ENCODE peak calls at places on chromosomes 12 and 14, in ten cellular contexts. One of them, this sample, is unnamed.

GRCh38 chr14:29421156-29421728 is 506.4 kb downstream of the PRKD1 start:
- DNase-seq in HFFc6: no peak
- DNase-seq in AG10803: no peak
- DNase-seq in astrocyte: no peak
- DNase-seq in GM23338: peak
- DNase-seq in neural crest cell: no peak
- DNase-seq in esophagus squamous epithelium: no peak
- DNase-seq in upper lobe of right lung: no peak
- DNase-seq in fibroblast of lung: no peak
- DNase-seq in Peyer's patch: no peak
- DNase-seq in this sample: no peak

GRCh38 chr14:75277000-75277795 is 1.4 kb upstream of the FOS start:
- DNase-seq in AG10803: peak
- DNase-seq in GM23338: peak
- DNase-seq in Peyer's patch: peak
- DNase-seq in esophagus squamous epithelium: no peak
- DNase-seq in HFFc6: peak
- DNase-seq in neural crest cell: peak
- DNase-seq in upper lobe of right lung: peak
- DNase-seq in fibroblast of lung: peak
- DNase-seq in astrocyte: peak
- DNase-seq in this sample: peak

GRCh38 chr12:6363330-6364036 is 11.9 kb downstream of the SCNN1A start:
- DNase-seq in AG10803: peak
- DNase-seq in Peyer's patch: peak
- DNase-seq in neural crest cell: no peak
- DNase-seq in HFFc6: no peak
- DNase-seq in GM23338: peak
- DNase-seq in esophagus squamous epithelium: no peak
- DNase-seq in fibroblast of lung: peak
- DNase-seq in upper lobe of right lung: peak
- DNase-seq in astrocyte: no peak
- DNase-seq in this sample: no peak

GRCh38 chr12:99680276-99680675 is 32.7 kb downstream of the GARIN6 start:
- DNase-seq in Peyer's patch: no peak
- DNase-seq in neural crest cell: no peak
- DNase-seq in fibroblast of lung: no peak
- DNase-seq in GM23338: no peak
- DNase-seq in upper lobe of right lung: no peak
- DNase-seq in AG10803: no peak
- DNase-seq in HFFc6: no peak
- DNase-seq in astrocyte: no peak
- DNase-seq in esophagus squamous epithelium: no peak
- DNase-seq in this sample: no peak

GRCh38 chr12:79782197-79782890 is 91.6 kb upstream of the PAWR start:
- DNase-seq in upper lobe of right lung: no peak
- DNase-seq in fibroblast of lung: peak
- DNase-seq in AG10803: peak
- DNase-seq in Peyer's patch: no peak
- DNase-seq in astrocyte: peak
- DNase-seq in HFFc6: peak
- DNase-seq in esophagus squamous epithelium: no peak
- DNase-seq in GM23338: no peak
- DNase-seq in neural crest cell: no peak
- DNase-seq in this sample: no peak

GRCh38 chr12:121536929-121537813 is 43.7 kb downstream of the KDM2B start:
- DNase-seq in astrocyte: peak
- DNase-seq in neural crest cell: peak
- DNase-seq in fibroblast of lung: peak
- DNase-seq in AG10803: peak
- DNase-seq in Peyer's patch: peak
- DNase-seq in esophagus squamous epithelium: peak
- DNase-seq in HFFc6: peak
- DNase-seq in upper lobe of right lung: peak
- DNase-seq in GM23338: peak
- DNase-seq in this sample: peak

GRCh38 chr14:101604228-101604934 is 43.1 kb downstream of the DIO3 start:
- DNase-seq in neural crest cell: no peak
- DNase-seq in esophagus squamous epithelium: no peak
- DNase-seq in GM23338: no peak
- DNase-seq in fibroblast of lung: no peak
- DNase-seq in AG10803: no peak
- DNase-seq in astrocyte: no peak
- DNase-seq in HFFc6: no peak
- DNase-seq in upper lobe of right lung: no peak
- DNase-seq in Peyer's patch: no peak
- DNase-seq in this sample: no peak

GRCh38 chr14:102508774-102509743 is 517 bp downstream of the ANKRD9 start:
- DNase-seq in Peyer's patch: peak
- DNase-seq in GM23338: peak
- DNase-seq in neural crest cell: no peak
- DNase-seq in esophagus squamous epithelium: no peak
- DNase-seq in fibroblast of lung: peak
- DNase-seq in upper lobe of right lung: peak
- DNase-seq in HFFc6: no peak
- DNase-seq in astrocyte: no peak
- DNase-seq in AG10803: peak
- DNase-seq in this sample: no peak

GRCh38 chr12:97276621-97277020 is 186.0 kb upstream of the RMST start:
- DNase-seq in AG10803: no peak
- DNase-seq in HFFc6: no peak
- DNase-seq in upper lobe of right lung: no peak
- DNase-seq in neural crest cell: no peak
- DNase-seq in esophagus squamous epithelium: no peak
- DNase-seq in GM23338: no peak
- DNase-seq in astrocyte: no peak
- DNase-seq in fibroblast of lung: no peak
- DNase-seq in Peyer's patch: no peak
- DNase-seq in this sample: no peak

GRCh38 chr14:63203618-63204406 is 431 bp upstream of the RHOJ start:
- DNase-seq in GM23338: peak
- DNase-seq in upper lobe of right lung: peak
- DNase-seq in neural crest cell: peak
- DNase-seq in AG10803: peak
- DNase-seq in astrocyte: peak
- DNase-seq in Peyer's patch: peak
- DNase-seq in HFFc6: peak
- DNase-seq in esophagus squamous epithelium: peak
- DNase-seq in fibroblast of lung: peak
- DNase-seq in this sample: peak

GRCh38 chr14:83707056-83707455 is 1822.9 kb upstream of the FLRT2 start:
- DNase-seq in fibroblast of lung: no peak
- DNase-seq in GM23338: no peak
- DNase-seq in upper lobe of right lung: no peak
- DNase-seq in astrocyte: no peak
- DNase-seq in esophagus squamous epithelium: no peak
- DNase-seq in AG10803: no peak
- DNase-seq in neural crest cell: no peak
- DNase-seq in HFFc6: no peak
- DNase-seq in Peyer's patch: no peak
- DNase-seq in this sample: no peak

GRCh38 chr12:71731439-71732356 is 23.0 kb upstream of the RAB21 start:
- DNase-seq in upper lobe of right lung: no peak
- DNase-seq in AG10803: peak
- DNase-seq in Peyer's patch: no peak
- DNase-seq in HFFc6: peak
- DNase-seq in GM23338: peak
- DNase-seq in esophagus squamous epithelium: no peak
- DNase-seq in fibroblast of lung: peak
- DNase-seq in astrocyte: peak
- DNase-seq in neural crest cell: no peak
- DNase-seq in this sample: no peak

GRCh38 chr14:69716483-69717187 is 50.3 kb upstream of the SRSF5 start:
- DNase-seq in Peyer's patch: no peak
- DNase-seq in fibroblast of lung: peak
- DNase-seq in upper lobe of right lung: no peak
- DNase-seq in GM23338: no peak
- DNase-seq in HFFc6: peak
- DNase-seq in astrocyte: peak
- DNase-seq in esophagus squamous epithelium: no peak
- DNase-seq in neural crest cell: no peak
- DNase-seq in AG10803: peak
- DNase-seq in this sample: peak

GRCh38 chr14:77158175-77158908 is 16.8 kb upstream of the ZDHHC22 start:
- DNase-seq in AG10803: peak
- DNase-seq in upper lobe of right lung: no peak
- DNase-seq in astrocyte: peak
- DNase-seq in neural crest cell: peak
- DNase-seq in fibroblast of lung: peak
- DNase-seq in Peyer's patch: no peak
- DNase-seq in GM23338: peak
- DNase-seq in esophagus squamous epithelium: no peak
- DNase-seq in HFFc6: peak
- DNase-seq in this sample: peak

GRCh38 chr12:2959194-2959507 is at the start of gene TEAD4:
- DNase-seq in astrocyte: peak
- DNase-seq in neural crest cell: peak
- DNase-seq in fibroblast of lung: peak
- DNase-seq in esophagus squamous epithelium: no peak
- DNase-seq in AG10803: peak
- DNase-seq in HFFc6: peak
- DNase-seq in upper lobe of right lung: peak
- DNase-seq in Peyer's patch: no peak
- DNase-seq in GM23338: peak
- DNase-seq in this sample: peak

DNA sequence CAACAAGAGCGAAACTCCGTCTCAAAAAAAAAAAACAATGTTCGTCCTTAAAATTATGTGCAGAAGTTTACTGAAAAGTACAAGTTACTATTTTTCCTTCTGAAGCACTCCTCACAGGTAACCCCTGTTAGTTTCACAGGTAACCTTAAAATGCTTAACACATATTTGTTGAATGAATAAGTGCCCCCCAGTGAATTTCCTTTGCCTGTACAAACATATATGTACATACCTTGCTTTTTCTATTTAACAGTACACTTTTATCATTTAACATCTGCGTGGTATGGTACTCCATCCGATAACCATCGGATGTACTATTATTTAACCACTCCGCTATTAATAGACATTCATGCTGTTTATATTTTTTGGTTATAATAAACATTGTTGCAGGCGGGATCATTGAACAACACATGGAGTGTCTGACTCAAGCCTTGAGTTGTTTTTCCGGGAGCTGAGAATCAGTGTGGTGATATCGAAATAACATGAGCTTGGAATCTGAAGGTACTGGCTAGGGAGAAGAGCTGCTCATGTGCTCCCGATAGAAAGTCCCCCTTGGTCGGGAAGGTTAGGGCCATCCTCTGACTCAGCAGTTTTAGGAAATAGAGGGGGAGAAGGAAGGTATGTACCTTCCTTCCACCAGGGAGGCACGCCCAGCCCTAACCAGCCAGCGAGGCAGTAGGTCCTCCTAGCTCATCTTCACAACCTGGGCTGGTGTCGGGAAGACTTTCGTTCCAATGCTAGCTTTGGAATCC is 1.6 kb upstream of the RAB35 start:
- DNase-seq in astrocyte: no peak
- DNase-seq in esophagus squamous epithelium: no peak
- DNase-seq in GM23338: peak
- DNase-seq in fibroblast of lung: peak
- DNase-seq in Peyer's patch: no peak
- DNase-seq in AG10803: peak
- DNase-seq in HFFc6: peak
- DNase-seq in upper lobe of right lung: no peak
- DNase-seq in neural crest cell: no peak
- DNase-seq in this sample: no peak
- TF ChIP-seq CTCF in astrocyte: no peak
- TF ChIP-seq CTCF in esophagus squamous epithelium: no peak
- TF ChIP-seq CTCF in GM23338: no peak
- TF ChIP-seq CTCF in fibroblast of lung: no peak
- TF ChIP-seq CTCF in Peyer's patch: no peak
- TF ChIP-seq CTCF in AG10803: no peak
- TF ChIP-seq CTCF in HFFc6: no peak
- TF ChIP-seq CTCF in upper lobe of right lung: no peak
- TF ChIP-seq CTCF in neural crest cell: no peak
- TF ChIP-seq CTCF in this sample: no peak

DNA sequence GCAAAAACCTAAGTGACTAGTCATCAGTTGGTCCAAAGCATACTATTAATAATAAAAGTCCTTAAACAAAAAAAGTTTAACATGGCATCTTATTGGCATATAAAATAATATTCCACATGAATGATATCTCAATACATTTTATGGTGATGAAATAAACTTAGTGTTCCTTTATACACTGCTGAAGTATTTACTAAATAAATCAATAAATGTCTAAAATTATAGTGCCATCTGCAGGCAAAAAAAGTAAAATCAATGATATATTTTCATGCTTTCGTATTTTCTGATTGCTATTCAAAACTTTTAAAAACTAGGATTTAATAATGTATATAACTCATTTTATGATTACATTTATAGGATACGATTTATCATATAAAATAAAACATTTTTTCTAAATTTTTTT is 30.5 kb downstream of the PUS7L start:
- DNase-seq in GM23338: no peak
- DNase-seq in Peyer's patch: no peak
- DNase-seq in HFFc6: no peak
- DNase-seq in AG10803: peak
- DNase-seq in esophagus squamous epithelium: no peak
- DNase-seq in astrocyte: no peak
- DNase-seq in upper lobe of right lung: no peak
- DNase-seq in neural crest cell: no peak
- DNase-seq in fibroblast of lung: peak
- DNase-seq in this sample: no peak
- TF ChIP-seq CTCF in GM23338: no peak
- TF ChIP-seq CTCF in Peyer's patch: no peak
- TF ChIP-seq CTCF in HFFc6: peak
- TF ChIP-seq CTCF in AG10803: peak
- TF ChIP-seq CTCF in esophagus squamous epithelium: peak
- TF ChIP-seq CTCF in astrocyte: peak
- TF ChIP-seq CTCF in upper lobe of right lung: peak
- TF ChIP-seq CTCF in neural crest cell: peak
- TF ChIP-seq CTCF in fibroblast of lung: peak
- TF ChIP-seq CTCF in this sample: peak

DNA sequence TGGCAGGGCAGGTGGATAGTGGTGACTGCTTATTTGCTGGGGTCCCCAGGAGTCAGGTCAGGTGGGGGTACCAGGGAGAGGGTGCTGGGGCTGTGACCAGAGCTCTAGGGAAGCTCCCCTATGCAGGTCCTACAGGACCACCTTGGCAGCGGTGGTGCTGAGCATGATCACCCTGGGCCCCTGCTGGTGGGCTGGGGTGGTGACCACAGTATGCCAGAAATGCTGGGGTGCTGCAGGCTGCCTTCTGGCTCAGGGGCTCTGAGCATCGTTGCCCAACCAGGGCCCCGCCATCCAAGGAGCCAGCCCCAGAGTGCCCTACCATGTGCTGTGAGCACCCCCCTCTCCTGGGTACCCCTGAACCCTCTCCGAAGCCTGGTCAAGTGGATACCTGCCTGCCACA is 17.5 kb upstream of the NUDT14 start:
- DNase-seq in HFFc6: no peak
- DNase-seq in neural crest cell: no peak
- DNase-seq in esophagus squamous epithelium: no peak
- DNase-seq in GM23338: no peak
- DNase-seq in upper lobe of right lung: no peak
- DNase-seq in fibroblast of lung: no peak
- DNase-seq in Peyer's patch: no peak
- DNase-seq in astrocyte: no peak
- DNase-seq in AG10803: no peak
- DNase-seq in this sample: no peak
- TF ChIP-seq CTCF in HFFc6: peak
- TF ChIP-seq CTCF in neural crest cell: peak
- TF ChIP-seq CTCF in esophagus squamous epithelium: no peak
- TF ChIP-seq CTCF in GM23338: no peak
- TF ChIP-seq CTCF in upper lobe of right lung: no peak
- TF ChIP-seq CTCF in fibroblast of lung: no peak
- TF ChIP-seq CTCF in Peyer's patch: no peak
- TF ChIP-seq CTCF in astrocyte: peak
- TF ChIP-seq CTCF in AG10803: no peak
- TF ChIP-seq CTCF in this sample: no peak

GRCh38 chr14:34227834-34228662 is 234.0 kb downstream of the SPTSSA start:
- DNase-seq in AG10803: peak
- DNase-seq in esophagus squamous epithelium: no peak
- DNase-seq in Peyer's patch: no peak
- DNase-seq in astrocyte: peak
- DNase-seq in upper lobe of right lung: peak
- DNase-seq in GM23338: peak
- DNase-seq in fibroblast of lung: peak
- DNase-seq in neural crest cell: peak
- DNase-seq in HFFc6: peak
- DNase-seq in this sample: peak
- TF ChIP-seq CTCF in AG10803: peak
- TF ChIP-seq CTCF in esophagus squamous epithelium: peak
- TF ChIP-seq CTCF in Peyer's patch: peak
- TF ChIP-seq CTCF in astrocyte: peak
- TF ChIP-seq CTCF in upper lobe of right lung: peak
- TF ChIP-seq CTCF in GM23338: peak
- TF ChIP-seq CTCF in fibroblast of lung: peak
- TF ChIP-seq CTCF in neural crest cell: peak
- TF ChIP-seq CTCF in HFFc6: peak
- TF ChIP-seq CTCF in this sample: peak

This sample was measured in AG09319.